ENCODE peak calls at places on chromosomes 16 and 17, in nine cellular contexts. B is hepatocyte, S is AG04450, F is fibroblast of lung, W is astrocyte of the spinal cord, Y is left ventricle myocardium inferior, A is adrenal gland, Q is fibroblast of villous mesenchyme, U is upper lobe of right lung. J is an unnamed sample.

GRCh38 chr16:12942861-12943260 is 41.5 kb downstream of the SHISA9 start:
- DNase-seq in B (no peak), S (no peak), F (no peak), W (no peak), Y (no peak), A (no peak), Q (no peak), U (no peak), J (no peak)

GRCh38 chr17:12973496-12974318 is 44.1 kb downstream of the ELAC2 start:
- DNase-seq in B (peak), S (no peak), F (peak), W (no peak), Y (no peak), A (no peak), Q (no peak), U (peak), J (no peak)

GRCh38 chr17:32783602-32784001 is 93.3 kb downstream of the MYO1D start:
- DNase-seq in B (peak), S (peak), F (peak), W (peak), Y (no peak), A (no peak), Q (peak), U (no peak), J (peak)

GRCh38 chr17:21209511-21210175 is 4.3 kb downstream of the TMEM11 start:
- DNase-seq in B (no peak), S (no peak), F (no peak), W (no peak), Y (peak), A (no peak), Q (no peak), U (peak), J (no peak)

GRCh38 chr17:8552582-8553320 is 77.8 kb downstream of the MYH10 start:
- DNase-seq in B (no peak), S (no peak), F (peak), W (no peak), Y (no peak), A (no peak), Q (no peak), U (no peak), J (no peak)

GRCh38 chr16:17105239-17105721 is 365.5 kb downstream of the XYLT1 start:
- DNase-seq in B (no peak), S (no peak), F (peak), W (peak), Y (no peak), A (no peak), Q (no peak), U (no peak), J (no peak)

GRCh38 chr17:79989106-79989835 is 46.4 kb downstream of the TBC1D16 start:
- DNase-seq in B (no peak), S (no peak), F (no peak), W (no peak), Y (no peak), A (no peak), Q (no peak), U (no peak), J (no peak)

GRCh38 chr17:76529643-76530488 is 7.6 kb downstream of the CYGB start:
- DNase-seq in B (peak), S (no peak), F (peak), W (peak), Y (peak), A (peak), Q (peak), U (peak), J (peak)

GRCh38 chr16:58120216-58120615 is 9.0 kb downstream of the CFAP20 start:
- DNase-seq in B (no peak), S (no peak), F (no peak), W (no peak), Y (no peak), A (no peak), Q (peak), U (no peak), J (no peak)

GRCh38 chr16:49127103-49127502 is 154.5 kb downstream of the CBLN1 start:
- DNase-seq in B (peak), S (no peak), F (no peak), W (no peak), Y (no peak), A (no peak), Q (no peak), U (no peak), J (no peak)

GRCh38 chr17:64172510-64172909 is 42.6 kb upstream of the ERN1 start:
- DNase-seq in B (no peak), S (no peak), F (no peak), W (no peak), Y (no peak), A (peak), Q (no peak), U (no peak), J (no peak)

GRCh38 chr16:638836-639235 is 2.7 kb upstream of the METTL26 start:
- DNase-seq in B (no peak), S (no peak), F (no peak), W (no peak), Y (no peak), A (no peak), Q (no peak), U (no peak), J (no peak)

GRCh38 chr17:82400830-82401229 is 17.3 kb upstream of the HEXD start:
- DNase-seq in B (no peak), S (no peak), F (no peak), W (no peak), Y (peak), A (peak), Q (no peak), U (peak), J (no peak)

GRCh38 chr16:31198207-31198882 is 4.2 kb downstream of the PYCARD start:
- DNase-seq in B (no peak), S (no peak), F (no peak), W (no peak), Y (no peak), A (no peak), Q (no peak), U (no peak), J (no peak)

GRCh38 chr16:31201511-31202401 is 804 bp downstream of the PYCARD start:
- DNase-seq in B (peak), S (no peak), F (peak), W (no peak), Y (peak), A (no peak), Q (peak), U (peak), J (no peak)

GRCh38 chr16:31199430-31200041 is 3.0 kb downstream of the PYCARD start:
- DNase-seq in B (no peak), S (no peak), F (no peak), W (no peak), Y (no peak), A (no peak), Q (no peak), U (no peak), J (no peak)

GRCh38 chr16:31202402-31203385 is at the start of gene PYCARD:
- DNase-seq in B (peak), S (no peak), F (peak), W (peak), Y (peak), A (no peak), Q (peak), U (peak), J (no peak)

DNA sequence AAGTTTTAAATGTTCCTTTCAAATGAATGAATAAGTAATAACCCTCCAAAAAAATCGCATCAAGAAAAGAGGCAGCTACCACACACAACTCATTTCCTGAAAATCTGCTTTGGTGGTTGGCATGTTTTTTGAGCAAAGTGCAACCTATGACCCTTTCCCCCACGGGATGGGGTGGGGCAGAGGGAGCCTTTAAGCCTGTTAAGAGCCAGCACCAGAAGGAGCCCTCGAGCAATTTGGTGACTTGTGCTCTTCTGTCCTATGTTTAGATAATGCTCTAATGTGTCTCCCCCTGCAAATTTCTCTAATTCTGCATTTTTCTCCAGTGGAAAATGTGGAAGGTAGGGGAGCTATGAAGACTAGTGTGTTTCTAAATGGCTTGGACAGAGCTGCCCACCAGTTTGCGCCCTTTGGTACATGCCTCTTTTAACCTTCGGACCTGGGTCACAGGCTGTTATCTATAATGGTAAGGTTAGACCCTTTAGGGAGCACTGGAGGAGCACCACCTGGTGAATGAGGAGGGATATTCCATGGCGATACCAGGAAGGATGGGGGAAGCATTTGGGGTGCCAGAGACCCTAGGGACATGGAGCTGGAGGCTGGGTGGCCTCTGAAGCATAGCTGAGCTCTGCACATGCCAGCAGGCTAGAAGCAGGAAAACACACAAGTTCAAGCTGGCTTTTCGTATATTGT is 1.6 kb downstream of the PYCARD start:
- DNase-seq in B (no peak), S (no peak), F (no peak), W (no peak), Y (no peak), A (no peak), Q (peak), U (no peak), J (peak)
- H3K4me3 ChIP-seq in B (no peak), S (no peak), F (no peak), W (no peak), Y (peak), A (peak), Q (peak), U (peak), J (no peak)

GRCh38 chr16:15055141-15056053 is 477 bp downstream of the NTAN1 start:
- DNase-seq in B (peak), S (no peak), F (no peak), W (peak), Y (no peak), A (peak), Q (peak), U (no peak), J (no peak)
- TF ChIP-seq CTCF in B (peak), S (peak), F (no peak), W (peak), Y (no peak), A (no peak), Q (no peak), U (no peak), J (no peak)

GRCh38 chr16:51154271-51155171 is 3.5 kb upstream of the SALL1 start:
- DNase-seq in B (peak), S (no peak), F (peak), W (peak), Y (no peak), A (no peak), Q (no peak), U (no peak), J (no peak)

GRCh38 chr16:51156836-51157235 is 5.8 kb upstream of the SALL1 start:
- DNase-seq in B (no peak), S (no peak), F (peak), W (no peak), Y (no peak), A (no peak), Q (no peak), U (no peak), J (no peak)

GRCh38 chr16:51153275-51153991 is 2.4 kb upstream of the SALL1 start:
- DNase-seq in B (no peak), S (no peak), F (peak), W (peak), Y (no peak), A (no peak), Q (no peak), U (no peak), J (no peak)

GRCh38 chr16:51155901-51156810 is 5.1 kb upstream of the SALL1 start:
- DNase-seq in B (peak), S (no peak), F (peak), W (peak), Y (no peak), A (no peak), Q (peak), U (no peak), J (no peak)

DNA sequence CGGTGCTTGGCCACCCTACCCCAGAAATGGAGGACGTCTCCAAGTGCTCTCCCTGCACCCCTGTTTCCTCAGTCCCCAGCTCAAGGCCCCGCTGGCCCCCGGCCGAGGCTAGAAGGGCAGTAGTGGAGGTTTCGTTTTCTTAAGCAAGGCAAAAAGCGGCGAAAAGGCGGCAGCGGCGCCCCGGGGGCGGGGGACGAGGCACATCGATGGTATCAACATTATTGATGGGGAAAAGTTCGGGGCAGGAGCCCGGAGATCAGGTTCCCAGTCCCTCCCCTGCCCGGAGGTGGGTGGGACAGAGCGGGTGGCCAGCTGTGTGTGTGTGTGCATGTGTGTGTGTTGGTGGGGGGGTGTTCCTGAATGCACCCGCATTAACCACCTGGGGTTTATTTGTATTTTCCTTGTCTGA is 4.1 kb upstream of the SALL1 start:
- DNase-seq in B (no peak), S (no peak), F (peak), W (peak), Y (no peak), A (no peak), Q (peak), U (no peak), J (no peak)
- H3K4me3 ChIP-seq in B (peak), S (peak), F (no peak), W (peak), Y (peak), A (peak), Q (peak), U (peak), J (peak)

GRCh38 chr16:70715113-70715711 is 29.4 kb upstream of the MTSS2 start:
- DNase-seq in B (peak), S (peak), F (peak), W (peak), Y (peak), A (peak), Q (peak), U (peak), J (peak)
- TF ChIP-seq CTCF in B (no peak), S (peak), F (no peak), W (peak), Y (peak), A (no peak), Q (peak), U (no peak), J (no peak)

J was measured in HFF-Myc.